ENCODE peak calls at places on chromosomes 16 and 17, in four cellular contexts. F, E, V and S are unnamed samples. For H3K36me3, the result is how much of the 10 kb centered on the place peaks cover.

GRCh38 chr17:69870751-69871199 is 204.2 kb upstream of the KCNJ16 start:
- DNase-seq in V (no peak), F (peak), E (no peak), S (no peak)

GRCh38 chr17:5780476-5780875 is 196.2 kb upstream of the NLRP1 start:
- DNase-seq in F (no peak), V (no peak), E (no peak), S (no peak)

GRCh38 chr16:66519974-66520373 is 29.9 kb downstream of the TK2 start:
- DNase-seq in F (no peak), E (no peak), V (no peak), S (no peak)

GRCh38 chr16:57540387-57540786 is 2.1 kb upstream of the ADGRG5 start:
- DNase-seq in E (no peak), F (no peak), V (no peak), S (peak)

GRCh38 chr17:34361478-34362061 is 1.5 kb downstream of the CCL1 start:
- DNase-seq in E (peak), F (peak), V (peak), S (peak)

GRCh38 chr16:85819245-85819644 is 19.8 kb downstream of the COX4I1 start:
- DNase-seq in V (no peak), E (peak), F (peak), S (peak)

GRCh38 chr16:26729917-26730541 is 336.7 kb upstream of the C16orf82 start:
- DNase-seq in E (no peak), V (no peak), F (no peak), S (no peak)

GRCh38 chr17:61251939-61252865 is 147.4 kb upstream of the TBX2 start:
- DNase-seq in F (no peak), V (peak), E (no peak), S (peak)

GRCh38 chr17:6555331-6556120 is 829 bp downstream of the PITPNM3 start:
- DNase-seq in E (no peak), V (no peak), F (peak), S (no peak)

GRCh38 chr16:3731126-3731935 is 14.0 kb upstream of the TRAP1 start:
- DNase-seq in E (no peak), F (no peak), V (no peak), S (no peak)
- H3K36me3 ChIP-seq in E (under half), F (under half), V (half or more), S (under half)

GRCh38 chr16:30893082-30893743 is 664 bp downstream of the BCL7C start:
- DNase-seq in E (no peak), F (peak), V (no peak), S (peak)

GRCh38 chr16:30889721-30890120 is 4.2 kb downstream of the BCL7C start:
- DNase-seq in F (no peak), V (no peak), E (no peak), S (no peak)

GRCh38 chr16:30894540-30895368 is 877 bp upstream of the BCL7C start:
- DNase-seq in F (no peak), E (no peak), V (no peak), S (no peak)

GRCh38 chr16:30893744-30894539 is at the start of gene BCL7C:
- DNase-seq in E (peak), V (peak), F (peak), S (peak)

DNA sequence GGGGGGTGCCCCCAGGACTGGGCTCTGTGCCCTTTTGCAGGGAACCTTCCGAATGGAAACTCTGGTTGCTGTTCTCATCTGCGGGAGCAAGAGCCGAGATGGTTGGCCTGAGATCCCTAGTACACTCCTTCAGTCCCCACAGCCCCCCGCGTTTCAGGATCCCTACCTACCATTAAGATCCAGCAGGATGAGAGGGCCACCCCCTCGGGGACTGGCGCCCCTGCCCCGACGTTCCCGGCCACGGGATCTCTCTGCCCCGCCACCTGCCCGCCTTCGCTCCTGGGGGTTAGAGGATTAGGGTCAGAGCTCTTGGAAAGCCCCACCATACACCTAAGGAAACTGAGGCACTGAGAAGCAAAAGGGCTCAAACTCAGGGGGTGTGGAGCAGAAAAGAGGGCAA is 1.2 kb downstream of the BCL7C start:
- DNase-seq in V (no peak), F (no peak), E (no peak), S (no peak)
- H3K4me3 ChIP-seq in V (peak), F (peak), E (no peak), S (no peak)

GRCh38 chr17:58493506-58493905 is 5.3 kb upstream of the HSF5 start:
- DNase-seq in V (no peak), E (no peak), F (no peak), S (no peak)
- H3K36me3 ChIP-seq in V (half or more), E (under half), F (under half), S (under half)

DNA sequence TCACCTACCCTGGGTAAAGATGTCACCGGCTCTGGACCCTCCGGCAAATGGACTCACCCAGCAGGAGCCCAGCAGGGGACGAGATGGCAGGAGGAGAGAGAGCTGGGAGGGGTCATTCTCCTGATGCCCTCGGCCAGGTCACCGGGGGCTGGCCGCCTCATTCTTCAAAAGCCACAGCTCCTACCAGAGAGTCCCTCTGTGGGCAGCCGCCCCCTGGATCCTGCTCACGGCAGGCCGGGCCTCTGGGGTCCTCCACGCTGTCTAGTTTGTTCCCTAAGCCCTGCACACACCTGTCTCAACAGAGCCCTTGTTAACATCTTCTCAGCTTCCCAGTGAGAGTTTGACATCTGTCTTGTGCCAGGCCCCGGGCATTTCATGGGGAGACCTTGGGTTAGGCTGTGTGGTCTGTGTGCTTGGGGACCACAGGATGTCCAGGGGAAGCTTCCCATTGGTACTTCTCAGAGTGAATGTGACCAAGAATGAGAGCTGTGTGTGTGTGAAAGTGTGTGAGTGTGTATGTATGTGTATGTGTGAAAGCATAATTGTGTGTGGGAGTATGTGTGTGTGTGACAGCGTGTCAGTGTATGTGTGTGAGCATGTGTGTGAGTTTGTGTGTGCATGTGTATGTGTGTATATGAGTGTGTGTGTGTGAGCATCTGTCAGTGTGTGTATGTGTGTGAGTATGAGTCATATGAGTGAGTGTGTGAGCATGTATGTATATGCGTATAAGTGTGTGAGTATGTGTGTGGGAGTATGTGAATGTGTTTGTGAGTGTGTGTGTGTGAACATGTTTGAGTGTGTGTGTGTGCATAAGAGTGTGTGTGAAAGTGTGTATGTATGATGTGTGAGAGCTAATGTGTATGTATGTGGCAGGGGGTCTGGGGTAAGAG is 65.5 kb upstream of the BCO1 start:
- DNase-seq in F (no peak), V (no peak), E (no peak), S (no peak)
- H3K4me3 ChIP-seq in F (no peak), V (no peak), E (no peak), S (no peak)

GRCh38 chr16:15881794-15882379 is 6.5 kb downstream of the CEP20 start:
- DNase-seq in V (no peak), E (no peak), F (no peak), S (no peak)

GRCh38 chr16:15879255-15879804 is 9.1 kb downstream of the CEP20 start:
- DNase-seq in F (no peak), E (no peak), V (no peak), S (no peak)

GRCh38 chr16:15882563-15882962 is 5.8 kb downstream of the CEP20 start:
- DNase-seq in F (no peak), V (no peak), E (no peak), S (no peak)

GRCh38 chr16:15880909-15881308 is 7.5 kb downstream of the CEP20 start:
- DNase-seq in F (no peak), E (no peak), V (no peak), S (no peak)

GRCh38 chr16:15880434-15880833 is 8.0 kb downstream of the CEP20 start:
- DNase-seq in V (no peak), F (no peak), E (no peak), S (no peak)
- H3K36me3 ChIP-seq in V (under half), F (under half), E (under half), S (under half)

GRCh38 chr17:725084-725483 is 7.3 kb upstream of the TLCD3A start:
- DNase-seq in E (no peak), F (no peak), V (no peak), S (no peak)

GRCh38 chr17:725746-726145 is 6.7 kb upstream of the TLCD3A start:
- DNase-seq in E (no peak), F (no peak), V (no peak), S (no peak)

GRCh38 chr17:731943-732787 is at the start of gene TLCD3A:
- DNase-seq in E (peak), F (peak), V (no peak), S (peak)

GRCh38 chr17:726331-726919 is 6.0 kb upstream of the TLCD3A start:
- DNase-seq in V (no peak), F (peak), E (peak), S (no peak)

DNA sequence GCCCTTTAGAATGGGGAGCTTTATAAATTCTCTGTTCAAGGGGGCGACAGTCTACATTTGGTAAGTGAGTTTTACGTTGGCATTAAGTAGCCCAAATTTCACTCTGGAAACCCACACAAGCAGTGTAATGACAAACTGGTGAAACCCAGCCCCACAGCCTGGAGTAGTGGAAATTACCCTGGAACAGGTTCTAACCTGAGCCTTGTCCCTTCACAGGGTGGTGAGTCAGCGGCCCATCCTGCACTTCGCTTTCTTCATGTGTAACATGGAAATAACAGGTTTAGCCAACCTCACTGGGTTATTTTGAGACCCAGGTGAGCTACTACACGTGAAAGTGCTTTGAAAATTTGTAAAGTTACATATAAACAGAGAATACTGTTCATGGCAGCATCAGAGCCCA is 3.5 kb upstream of the TLCD3A start:
- DNase-seq in V (no peak), E (no peak), F (no peak), S (no peak)
- H3K4me3 ChIP-seq in V (no peak), E (no peak), F (no peak), S (no peak)

DNA sequence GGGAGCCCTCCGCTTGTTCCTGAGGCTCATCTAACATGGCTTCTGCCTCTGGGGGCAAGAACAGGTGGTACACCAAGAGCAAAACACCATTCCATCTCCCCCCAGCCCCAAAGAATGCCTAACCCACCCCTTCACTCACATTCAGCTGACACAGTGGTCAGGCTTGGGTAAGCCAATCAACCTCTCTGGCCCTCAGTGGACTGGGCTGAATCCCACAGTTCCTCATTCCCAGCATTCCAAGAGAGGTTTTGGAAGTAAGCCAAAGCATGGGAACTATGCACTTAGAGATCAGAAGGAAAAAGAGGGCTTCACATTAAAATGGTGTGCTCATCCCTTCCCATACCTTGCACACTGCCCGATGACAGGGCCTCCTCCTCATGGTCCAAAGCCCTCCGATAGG is 7.8 kb downstream of the PIGS start:
- DNase-seq in E (peak), F (no peak), V (no peak), S (no peak)
- H3K36me3 ChIP-seq in E (under half), F (under half), V (under half), S (under half)